ENCODE peak calls at places on chromosome 16, in ten cellular contexts. D is tibial artery; L is GM04504; T is GM20000; C is stimulated activated CD8-positive, alpha-beta memory T cell treated with anti-CD3 and anti-CD28 coated beads, Interleukin-12 subunit alpha, Interleukin-12 subunit beta, amount 100 ng/mL, for 1 hour; N is RPMI7951; G is GM04503; I is mucosa of descending colon; X is activated CD4-positive, CD25-positive, alpha-beta regulatory T cell; H is NCI-H1694. E is an unnamed sample.

GRCh38 chr16:53931946-53932345 is 228.0 kb downstream of the FTO start:
- DNase-seq in I (no peak), X (no peak), N (no peak), D (no peak), H (no peak), L (no peak), C (no peak), G (no peak), T (no peak), E (no peak)

GRCh38 chr16:77499373-77500285 is 64.8 kb upstream of the ADAMTS18 start:
- DNase-seq in N (peak), H (no peak), D (peak), L (peak), C (no peak), X (no peak), G (no peak), I (peak), T (no peak), E (no peak)

GRCh38 chr16:69276143-69277115 is 34.7 kb upstream of the VPS4A start:
- DNase-seq in H (no peak), I (no peak), N (peak), C (no peak), X (no peak), L (peak), D (peak), T (no peak), G (peak), E (no peak)

GRCh38 chr16:67915831-67916723 is 15.6 kb downstream of the CTRL start:
- DNase-seq in N (no peak), I (peak), L (no peak), D (no peak), X (no peak), G (no peak), H (no peak), C (no peak), T (no peak), E (no peak)

GRCh38 chr16:24993722-24994686 is 21.2 kb downstream of the ARHGAP17 start:
- DNase-seq in H (no peak), D (no peak), L (peak), G (peak), I (no peak), N (peak), C (no peak), T (no peak), X (no peak), E (no peak)

GRCh38 chr16:30018731-30019158 is 4.3 kb upstream of the C16orf92 start:
- DNase-seq in D (no peak), G (no peak), C (no peak), I (no peak), X (no peak), N (no peak), T (no peak), H (no peak), L (no peak), E (no peak)

GRCh38 chr16:29775742-29776408 is 2.2 kb upstream of the ZG16 start:
- DNase-seq in H (peak), N (peak), C (no peak), X (no peak), D (no peak), G (no peak), T (no peak), L (no peak), I (no peak), E (no peak)

GRCh38 chr16:85955566-85955965 is 56.6 kb downstream of the IRF8 start:
- DNase-seq in L (no peak), G (no peak), I (peak), C (no peak), D (no peak), N (no peak), H (no peak), X (no peak), T (peak), E (no peak)

GRCh38 chr16:80463776-80464175 is 77.0 kb upstream of the DYNLRB2 start:
- DNase-seq in L (no peak), T (no peak), D (no peak), C (no peak), I (no peak), X (no peak), G (no peak), N (no peak), H (no peak), E (no peak)

GRCh38 chr16:75345711-75346110 is 87.6 kb downstream of the CFDP1 start:
- DNase-seq in T (no peak), L (no peak), N (no peak), C (no peak), D (no peak), G (no peak), H (no peak), I (no peak), X (no peak), E (no peak)

GRCh38 chr16:66927012-66927436 is 1.7 kb upstream of the RRAD start:
- DNase-seq in C (no peak), I (no peak), N (peak), H (no peak), G (peak), D (no peak), L (peak), X (no peak), T (peak), E (no peak)

GRCh38 chr16:89737341-89738071 is 16.2 kb downstream of the ZNF276 start:
- DNase-seq in H (no peak), X (no peak), N (no peak), G (no peak), C (no peak), T (no peak), D (no peak), L (no peak), I (no peak), E (no peak)

GRCh38 chr16:81659249-81659648 is 119.8 kb upstream of the PLCG2 start:
- DNase-seq in G (no peak), D (no peak), X (no peak), T (no peak), N (no peak), C (no peak), L (no peak), H (no peak), I (no peak), E (no peak)

GRCh38 chr16:48596326-48596725 is 13.7 kb downstream of the N4BP1 start:
- DNase-seq in I (no peak), T (peak), N (no peak), C (no peak), X (no peak), G (no peak), D (no peak), L (no peak), H (no peak), E (no peak)

GRCh38 chr16:67882374-67883145 is 2.1 kb upstream of the NRN1L start:
- DNase-seq in C (no peak), X (no peak), I (no peak), H (no peak), T (no peak), L (no peak), G (no peak), D (no peak), N (peak), E (no peak)

GRCh38 chr16:4679854-4680636 is 13.3 kb upstream of the NUDT16L1 start:
- DNase-seq in X (no peak), G (no peak), H (no peak), T (no peak), N (peak), I (peak), D (peak), C (no peak), L (no peak), E (no peak)

GRCh38 chr16:69660166-69660565 is 66.2 kb downstream of the NQO1 start:
- DNase-seq in H (no peak), D (no peak), X (no peak), N (no peak), I (no peak), G (no peak), T (no peak), L (no peak), C (no peak), E (no peak)

GRCh38 chr16:1029259-1029545 is 43.3 kb upstream of the SSTR5 start:
- DNase-seq in C (no peak), L (no peak), D (no peak), T (no peak), I (no peak), N (no peak), G (no peak), H (no peak), X (no peak), E (no peak)

GRCh38 chr16:11914210-11914758 is 1.5 kb downstream of the GSPT1 start:
- DNase-seq in T (no peak), G (no peak), L (no peak), X (no peak), I (no peak), N (no peak), D (no peak), C (no peak), H (no peak), E (no peak)

GRCh38 chr16:80080287-80080851 is 460.4 kb upstream of the DYNLRB2 start:
- DNase-seq in G (no peak), H (no peak), N (no peak), X (no peak), I (no peak), T (no peak), D (no peak), C (no peak), L (no peak), E (no peak)

GRCh38 chr16:58459344-58460218 is 40.4 kb upstream of the NDRG4 start:
- DNase-seq in G (no peak), L (peak), X (no peak), H (no peak), I (no peak), N (peak), T (no peak), C (no peak), D (no peak), E (no peak)

GRCh38 chr16:50530277-50531236 is 17.6 kb upstream of the NKD1 start:
- DNase-seq in I (no peak), T (no peak), L (no peak), H (no peak), X (no peak), G (no peak), C (no peak), D (no peak), N (no peak), E (no peak)

GRCh38 chr16:1676661-1677060 is 1.4 kb upstream of the JPT2 start:
- DNase-seq in X (no peak), G (no peak), H (no peak), C (no peak), T (no peak), I (no peak), N (no peak), D (no peak), L (no peak), E (no peak)

GRCh38 chr16:29641561-29641960 is 21.5 kb upstream of the SPN start:
- DNase-seq in G (no peak), H (no peak), C (no peak), N (no peak), I (no peak), L (no peak), D (no peak), X (no peak), T (peak), E (no peak)

GRCh38 chr16:50153648-50154368 is 702 bp downstream of the TENT4B start:
- DNase-seq in D (no peak), G (no peak), I (peak), H (no peak), L (no peak), C (no peak), N (peak), X (no peak), T (peak), E (no peak)